ENCODE peak calls at places on chromosomes 13 and 19, in ten cellular contexts. A is iris pigment epithelial cell; X is B cell; J is anterior cingulate cortex; M is GM23248; Q is CD4-positive, alpha-beta T cell; C is heart left ventricle; Y is thyroid gland; S is amniotic stem cell; Z is NCI-H526 treated with DMSO at 0.1 percent for 48 hours. G is an unnamed sample.

GRCh38 chr19:55554302-55554701 is 9.0 kb upstream of the SBK3 start:
- DNase-seq in X (no peak), Y (no peak), M (no peak), Z (no peak), Q (no peak), S (no peak), C (no peak), J (no peak), A (no peak), G (no peak)

GRCh38 chr19:17234911-17235617 is 9.0 kb downstream of the OCEL1 start:
- DNase-seq in Z (no peak), C (no peak), A (peak; percentile 55), Y (peak; percentile 49), Q (peak; percentile 54), M (peak; percentile 73), J (peak; percentile 15), S (no peak), X (peak; percentile 73), G (peak; percentile 53)

GRCh38 chr19:10288662-10289166 is 1.0 kb upstream of the ICAM5 start:
- DNase-seq in Z (peak; percentile 14), J (peak; percentile 32), X (peak; percentile 44), M (peak; percentile 80), Y (no peak), C (no peak), Q (no peak), A (peak; percentile 83), S (no peak), G (peak; percentile 55)

GRCh38 chr19:3099347-3100145 is 5.4 kb downstream of the GNA11 start:
- DNase-seq in A (no peak), J (no peak), C (no peak), X (peak; percentile 9), M (no peak), Q (no peak), S (no peak), Z (no peak), Y (no peak), G (no peak)

GRCh38 chr13:99614465-99614885 is 113.2 kb downstream of the TM9SF2 start:
- DNase-seq in Z (peak; percentile 18), Y (no peak), J (no peak), Q (peak; percentile 8), M (no peak), X (peak; percentile 52), A (peak; percentile 24), S (no peak), C (no peak), G (peak; percentile 3)

GRCh38 chr13:64057372-64058020 is 2641.8 kb upstream of the PCDH20 start:
- DNase-seq in M (no peak), Z (no peak), S (no peak), A (no peak), Y (no peak), X (no peak), C (no peak), J (no peak), Q (no peak), G (no peak)

GRCh38 chr19:45511074-45511473 is 3.8 kb downstream of the VASP start:
- DNase-seq in Y (no peak), A (no peak), J (no peak), S (no peak), Q (no peak), X (no peak), Z (no peak), M (no peak), C (no peak), G (no peak)

GRCh38 chr19:47730521-47730889 is 14.8 kb upstream of the NOP53 start:
- DNase-seq in X (no peak), A (no peak), M (no peak), Q (no peak), Z (no peak), J (no peak), Y (no peak), C (no peak), S (no peak), G (no peak)

GRCh38 chr19:15161028-15161984 is 39.5 kb downstream of the NOTCH3 start:
- DNase-seq in A (peak; percentile 33), Z (no peak), S (no peak), J (no peak), Y (no peak), X (no peak), Q (no peak), M (peak; percentile 59), C (no peak), G (peak; percentile 54)

GRCh38 chr19:45569619-45570421 is 14.8 kb downstream of the OPA3 start:
- DNase-seq in M (peak; percentile 68), J (peak; percentile 12), S (no peak), C (peak; percentile 51), X (peak; percentile 59), Q (peak; percentile 45), Y (peak; percentile 31), A (peak; percentile 43), Z (no peak), G (peak; percentile 80)

GRCh38 chr13:66503890-66504289 is 726.2 kb downstream of the PCDH9 start:
- DNase-seq in M (no peak), C (no peak), Z (no peak), S (no peak), X (no peak), Y (no peak), Q (no peak), A (peak; percentile 46), J (no peak), G (no peak)

GRCh38 chr13:94140027-94140426 is 339.5 kb downstream of the DCT start:
- DNase-seq in C (no peak), Y (no peak), M (no peak), X (no peak), Q (no peak), J (no peak), Z (peak; percentile 32), S (no peak), A (no peak), G (no peak)

GRCh38 chr13:30371649-30372265 is 50.5 kb upstream of the UBE2L5 start:
- DNase-seq in A (peak; percentile 71), Z (peak; percentile 74), S (peak; percentile 16), X (peak; percentile 93), J (no peak), C (no peak), Q (peak; percentile 59), Y (peak; percentile 61), M (peak; percentile 86), G (peak; percentile 20)

GRCh38 chr19:45113628-45114027 is 20.6 kb downstream of the PPP1R37 start:
- DNase-seq in X (no peak), S (no peak), C (no peak), J (no peak), Y (no peak), A (no peak), Q (no peak), M (no peak), Z (peak; percentile 69), G (peak; percentile 74)

GRCh38 chr19:4518345-4519171 is at the start of gene PLIN4:
- DNase-seq in M (peak; percentile 49), Y (peak; percentile 10), A (peak; percentile 18), S (no peak), J (peak; percentile 58), C (peak; percentile 84), X (no peak), Q (no peak), Z (no peak), G (no peak)

GRCh38 chr13:31242935-31243334 is 43.2 kb downstream of the B3GLCT start:
- DNase-seq in Y (no peak), A (no peak), Q (no peak), M (peak; percentile 27), J (no peak), S (no peak), C (no peak), X (no peak), Z (no peak), G (no peak)

GRCh38 chr13:66461021-66461420 is 769.1 kb downstream of the PCDH9 start:
- DNase-seq in M (no peak), X (no peak), C (no peak), J (no peak), Z (no peak), Q (no peak), A (peak; percentile 29), S (no peak), Y (no peak), G (no peak)

GRCh38 chr19:10193666-10194499 is 870 bp downstream of the DNMT1 start:
- DNase-seq in J (no peak), Z (no peak), M (peak; percentile 88), Y (no peak), X (no peak), A (peak; percentile 52), S (no peak), Q (peak; percentile 11), C (no peak), G (no peak)

GRCh38 chr13:95256086-95256485 is 45.2 kb downstream of the ABCC4 start:
- DNase-seq in A (peak; percentile 97), Q (no peak), S (peak; percentile 40), M (peak; percentile 92), Y (no peak), X (no peak), J (no peak), C (no peak), Z (no peak), G (peak; percentile 37)

GRCh38 chr13:19845758-19846157 is 17.7 kb downstream of the ZMYM5 start:
- DNase-seq in X (no peak), J (peak; percentile 9), S (peak; percentile 94), A (peak; percentile 98), Q (no peak), Z (no peak), M (peak; percentile 96), Y (no peak), C (no peak), G (peak; percentile 40)

GRCh38 chr13:72507394-72508199 is 219.8 kb downstream of the MZT1 start:
- DNase-seq in C (no peak), Q (no peak), A (peak; percentile 27), M (no peak), X (no peak), Y (no peak), Z (no peak), S (no peak), J (no peak), G (no peak)

GRCh38 chr19:35842666-35843272 is 9.5 kb downstream of the NPHS1 start:
- DNase-seq in Y (no peak), S (no peak), X (no peak), Q (no peak), C (no peak), M (no peak), A (no peak), Z (no peak), J (no peak), G (no peak)

GRCh38 chr19:17125052-17125727 is 49.6 kb downstream of the MYO9B start:
- DNase-seq in X (no peak), Z (no peak), S (no peak), A (peak; percentile 29), C (no peak), Y (no peak), J (no peak), Q (no peak), M (peak; percentile 17), G (no peak)

GRCh38 chr19:18208098-18208951 is 4.5 kb upstream of the RAB3A start:
- DNase-seq in S (peak; percentile 32), Z (no peak), X (peak; percentile 73), C (no peak), A (peak; percentile 70), Y (no peak), Q (peak; percentile 44), M (peak; percentile 95), J (no peak), G (peak; percentile 49)

GRCh38 chr19:33493401-33494275 is 28.0 kb downstream of the PEPD start:
- DNase-seq in Z (no peak), Y (no peak), A (no peak), J (no peak), C (no peak), S (no peak), Q (no peak), M (no peak), X (no peak), G (no peak)

GRCh38 chr19:3184847-3185481 is 766 bp upstream of the NCLN start:
- DNase-seq in Y (peak; percentile 74), S (peak; percentile 71), C (no peak), A (peak; percentile 71), Q (peak; percentile 66), M (peak; percentile 85), J (peak; percentile 91), X (no peak), Z (peak; percentile 81), G (peak; percentile 51)